ENCODE peak calls at places on chromosome 16, in nine cellular contexts. I is amniotic stem cell; G is mucosa of gallbladder; U is naive thymus-derived CD8-positive, alpha-beta T cell; R is mesendoderm; C is astrocyte of the cerebellum; P is ascending aorta; V is T-helper 1 cell; F is NCI-H2081. S is an unnamed sample.
A peak's percentile ranks its signal among the peaks of the same experiment; 100 is the strongest.

GRCh38 chr16:77336637-77337036 is 98.2 kb downstream of the ADAMTS18 start:
- DNase-seq in I (no peak), G (no peak), U (no peak), R (peak; percentile 3), C (peak; percentile 65), P (no peak), V (no peak), F (no peak), S (no peak)

GRCh38 chr16:14427371-14427948 is 202.6 kb downstream of the PARN start:
- DNase-seq in I (no peak), G (no peak), U (no peak), R (no peak), C (no peak), P (no peak), V (no peak), F (no peak), S (no peak)

GRCh38 chr16:11571549-11571948 is 15.2 kb downstream of the LITAF start:
- DNase-seq in I (no peak), G (no peak), U (no peak), R (no peak), C (no peak), P (no peak), V (no peak), F (no peak), S (no peak)

GRCh38 chr16:6375471-6376075 is 957.1 kb upstream of the RBFOX1 start:
- DNase-seq in I (no peak), G (no peak), U (no peak), R (peak; percentile 34), C (peak; percentile 11), P (no peak), V (no peak), F (peak; percentile 31), S (no peak)

GRCh38 chr16:76535-77272 is 1.3 kb upstream of the MPG start:
- DNase-seq in I (peak; percentile 39), G (peak; percentile 49), U (no peak), R (peak; percentile 49), C (no peak), P (peak; percentile 61), V (no peak), F (peak; percentile 58), S (no peak)

GRCh38 chr16:74667215-74667765 is 613 bp upstream of the RFWD3 start:
- DNase-seq in I (no peak), G (peak; percentile 18), U (peak; percentile 15), R (peak; percentile 54), C (no peak), P (no peak), V (no peak), F (peak; percentile 7), S (no peak)

GRCh38 chr16:78748471-78748929 is 649.0 kb downstream of the WWOX start:
- DNase-seq in I (no peak), G (no peak), U (no peak), R (no peak), C (no peak), P (no peak), V (no peak), F (peak; percentile 44), S (peak; percentile 1)

GRCh38 chr16:85196976-85197375 is 84.7 kb upstream of the CIBAR2 start:
- DNase-seq in I (no peak), G (no peak), U (no peak), R (no peak), C (no peak), P (no peak), V (no peak), F (no peak), S (no peak)

GRCh38 chr16:87533061-87533460 is 40.2 kb upstream of the ZCCHC14 start:
- DNase-seq in I (no peak), G (no peak), U (no peak), R (no peak), C (no peak), P (no peak), V (no peak), F (no peak), S (no peak)

GRCh38 chr16:68954871-68955635 is 111.7 kb downstream of the TANGO6 start:
- DNase-seq in I (no peak), G (no peak), U (no peak), R (no peak), C (no peak), P (no peak), V (no peak), F (peak; percentile 65), S (no peak)

GRCh38 chr16:82776466-82777146 is 149.8 kb downstream of the CDH13 start:
- DNase-seq in I (no peak), G (no peak), U (no peak), R (no peak), C (no peak), P (no peak), V (no peak), F (no peak), S (no peak)

GRCh38 chr16:66512589-66513404 is 37.1 kb downstream of the TK2 start:
- DNase-seq in I (no peak), G (no peak), U (no peak), R (peak; percentile 79), C (no peak), P (no peak), V (no peak), F (no peak), S (no peak)